ENCODE peak calls at places on chromosomes 16 and 17, in four cellular contexts. Z is RWPE2, P is GM12878, N is ovary. Y is an unnamed sample. For H3K4me1, the result is how much of the 10 kb centered on the place peaks cover.

GRCh38 chr16:69364088-69364487 is 12.5 kb upstream of the TMED6 start:
- DNase-seq in P (no peak), Z (peak), N (no peak), Y (no peak)

GRCh38 chr16:4316732-4317461 is 1.0 kb downstream of the GLIS2 start:
- DNase-seq in N (peak), P (no peak), Z (peak), Y (no peak)

GRCh38 chr16:50619702-50620491 is 61.2 kb downstream of the SNX20 start:
- DNase-seq in N (no peak), Z (no peak), P (no peak), Y (no peak)

GRCh38 chr16:14378684-14379467 is 251.2 kb downstream of the PARN start:
- DNase-seq in Z (peak), N (no peak), P (no peak), Y (no peak)

GRCh38 chr17:50181155-50181554 is 15.3 kb downstream of the SGCA start:
- DNase-seq in N (no peak), P (no peak), Z (no peak), Y (no peak)

GRCh38 chr17:59266748-59267147 is 46.4 kb downstream of the GDPD1 start:
- DNase-seq in N (no peak), Z (no peak), P (no peak), Y (no peak)

GRCh38 chr16:67278773-67279295 is 498 bp upstream of the PLEKHG4 start:
- DNase-seq in N (no peak), P (no peak), Z (no peak), Y (peak)

GRCh38 chr16:13351651-13352217 is 450.3 kb downstream of the SHISA9 start:
- DNase-seq in N (no peak), Z (no peak), P (no peak), Y (no peak)

GRCh38 chr17:7704601-7705268 is at the start of gene EFNB3:
- DNase-seq in Z (no peak), N (no peak), P (no peak), Y (no peak)

GRCh38 chr17:4407216-4407615 is 26.5 kb upstream of the SPNS3 start:
- DNase-seq in P (no peak), N (no peak), Z (no peak), Y (no peak)

GRCh38 chr16:26830716-26831115 is 236.0 kb upstream of the C16orf82 start:
- DNase-seq in P (no peak), N (no peak), Z (no peak), Y (no peak)

GRCh38 chr16:5736209-5736608 is 638.6 kb upstream of the EEF2KMT start:
- DNase-seq in N (no peak), Z (no peak), P (no peak), Y (no peak)

GRCh38 chr16:73048292-73049050 is 543 bp upstream of the ZFHX3 start:
- DNase-seq in Z (no peak), P (no peak), N (peak), Y (no peak)

GRCh38 chr17:51860934-51861561 is 297.5 kb downstream of the CA10 start:
- DNase-seq in Z (no peak), N (no peak), P (no peak), Y (no peak)

GRCh38 chr17:8041249-8041928 is 2.5 kb downstream of the ALOX15B start:
- DNase-seq in Z (no peak), P (no peak), N (no peak), Y (peak)

GRCh38 chr17:63686138-63686685 is 13.7 kb downstream of the LIMD2 start:
- DNase-seq in N (no peak), P (no peak), Z (no peak), Y (no peak)

GRCh38 chr16:75580-76501 is 2.2 kb upstream of the MPG start:
- DNase-seq in N (peak), P (no peak), Z (no peak), Y (no peak)

GRCh38 chr17:73901249-73901648 is 257.0 kb upstream of the SDK2 start:
- DNase-seq in P (no peak), N (no peak), Z (no peak), Y (no peak)

GRCh38 chr16:90031931-90032663 is 12.8 kb upstream of the DBNDD1 start:
- DNase-seq in P (no peak), Z (no peak), N (no peak), Y (no peak)

GRCh38 chr16:31201511-31202401 is 804 bp downstream of the PYCARD start:
- DNase-seq in N (no peak), P (no peak), Z (peak), Y (peak)

GRCh38 chr17:39092672-39093250 is 58.7 kb downstream of the PLXDC1 start:
- DNase-seq in N (no peak), Z (no peak), P (no peak), Y (peak)
- H3K4me3 ChIP-seq in N (no peak), Z (no peak), P (no peak), Y (peak)

GRCh38 chr16:87790278-87791023 is 24.7 kb upstream of the KLHDC4 start:
- DNase-seq in Z (peak), P (no peak), N (no peak), Y (no peak)

GRCh38 chr16:87792205-87792565 is 26.4 kb upstream of the KLHDC4 start:
- DNase-seq in P (no peak), N (no peak), Z (no peak), Y (no peak)

GRCh38 chr16:87794485-87795078 is 28.8 kb upstream of the KLHDC4 start:
- DNase-seq in N (no peak), Z (no peak), P (no peak), Y (no peak)

GRCh38 chr16:87791295-87792204 is 25.8 kb upstream of the KLHDC4 start:
- DNase-seq in N (no peak), Z (no peak), P (no peak), Y (no peak)

GRCh38 chr16:87795336-87795735 is 29.6 kb upstream of the KLHDC4 start:
- DNase-seq in N (no peak), Z (no peak), P (no peak), Y (no peak)
- H3K4me1 ChIP-seq in N (under half), Z (under half), P (under half), Y (under half)

GRCh38 chr17:77391668-77392375 is 251.1 kb downstream of the SEC14L1 start:
- DNase-seq in P (no peak), N (peak), Z (no peak), Y (peak)
- H3K27ac ChIP-seq in P (no peak), N (no peak), Z (peak), Y (peak)

GRCh38 chr17:32452281-32452680 is 8.0 kb downstream of the PSMD11 start:
- DNase-seq in P (no peak), N (no peak), Z (no peak), Y (no peak)

GRCh38 chr17:32446949-32447348 is 2.6 kb downstream of the PSMD11 start:
- DNase-seq in P (no peak), N (no peak), Z (no peak), Y (no peak)

GRCh38 chr17:32451879-32452278 is 7.6 kb downstream of the PSMD11 start:
- DNase-seq in P (no peak), N (no peak), Z (no peak), Y (no peak)

GRCh38 chr17:32445976-32446375 is 1.7 kb downstream of the PSMD11 start:
- DNase-seq in P (no peak), N (no peak), Z (no peak), Y (no peak)

DNA sequence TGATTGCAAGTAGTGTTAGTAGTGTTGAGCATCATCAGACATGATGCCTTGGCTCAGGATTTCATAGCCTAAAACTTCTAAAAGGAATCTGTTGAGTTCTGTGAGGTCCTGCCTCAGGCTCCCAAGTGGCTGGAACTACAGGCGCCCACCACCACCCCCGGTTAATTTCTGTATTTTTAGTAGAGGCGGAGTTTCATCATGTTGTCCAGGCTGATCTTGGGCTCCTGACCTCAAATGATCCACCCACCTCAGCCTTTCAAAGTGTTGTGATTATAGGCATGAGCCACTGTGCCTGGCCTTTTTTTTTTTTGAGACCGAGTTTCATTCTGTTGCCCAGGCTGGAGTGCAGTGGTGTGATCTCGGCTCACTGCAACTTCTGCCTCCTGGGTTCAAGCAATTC is 5.7 kb downstream of the PSMD11 start:
- DNase-seq in P (no peak), N (no peak), Z (no peak), Y (no peak)
- H3K4me3 ChIP-seq in P (no peak), N (no peak), Z (no peak), Y (no peak)

GRCh38 chr17:45155483-45155882 is 6.2 kb upstream of the HEXIM2 start:
- DNase-seq in Z (no peak), P (no peak), N (no peak), Y (no peak)

GRCh38 chr17:45160505-45161287 is 979 bp upstream of the HEXIM2 start:
- DNase-seq in P (no peak), N (peak), Z (no peak), Y (peak)

GRCh38 chr17:45150911-45151809 is 2.9 kb downstream of the HEXIM1 start:
- DNase-seq in Z (no peak), N (no peak), P (no peak), Y (no peak)

GRCh38 chr17:45155029-45155428 is 6.6 kb upstream of the HEXIM2 start:
- DNase-seq in P (no peak), N (no peak), Z (no peak), Y (no peak)

DNA sequence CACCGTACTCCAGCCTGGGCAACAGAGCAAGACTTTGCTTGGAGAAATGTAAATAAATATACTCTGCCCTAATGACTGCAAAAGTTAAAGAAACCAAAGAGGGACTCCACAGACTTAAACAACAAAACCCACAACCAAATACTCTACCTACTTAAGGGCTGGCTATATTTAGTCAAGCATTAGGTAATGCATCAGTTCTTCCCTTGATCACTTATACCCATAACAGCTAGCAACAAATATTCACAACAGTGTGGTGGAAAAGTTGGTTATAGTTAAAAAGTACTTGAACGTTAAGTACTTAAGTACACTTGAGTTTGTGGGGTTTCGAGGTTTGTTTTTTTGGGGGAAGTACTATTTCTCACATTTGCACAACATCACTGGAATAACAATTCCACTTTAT is 5.4 kb upstream of the HEXIM2 start:
- DNase-seq in Z (no peak), N (no peak), P (no peak), Y (no peak)
- H3K4me1 ChIP-seq in Z (under half), N (under half), P (under half), Y (under half)

DNA sequence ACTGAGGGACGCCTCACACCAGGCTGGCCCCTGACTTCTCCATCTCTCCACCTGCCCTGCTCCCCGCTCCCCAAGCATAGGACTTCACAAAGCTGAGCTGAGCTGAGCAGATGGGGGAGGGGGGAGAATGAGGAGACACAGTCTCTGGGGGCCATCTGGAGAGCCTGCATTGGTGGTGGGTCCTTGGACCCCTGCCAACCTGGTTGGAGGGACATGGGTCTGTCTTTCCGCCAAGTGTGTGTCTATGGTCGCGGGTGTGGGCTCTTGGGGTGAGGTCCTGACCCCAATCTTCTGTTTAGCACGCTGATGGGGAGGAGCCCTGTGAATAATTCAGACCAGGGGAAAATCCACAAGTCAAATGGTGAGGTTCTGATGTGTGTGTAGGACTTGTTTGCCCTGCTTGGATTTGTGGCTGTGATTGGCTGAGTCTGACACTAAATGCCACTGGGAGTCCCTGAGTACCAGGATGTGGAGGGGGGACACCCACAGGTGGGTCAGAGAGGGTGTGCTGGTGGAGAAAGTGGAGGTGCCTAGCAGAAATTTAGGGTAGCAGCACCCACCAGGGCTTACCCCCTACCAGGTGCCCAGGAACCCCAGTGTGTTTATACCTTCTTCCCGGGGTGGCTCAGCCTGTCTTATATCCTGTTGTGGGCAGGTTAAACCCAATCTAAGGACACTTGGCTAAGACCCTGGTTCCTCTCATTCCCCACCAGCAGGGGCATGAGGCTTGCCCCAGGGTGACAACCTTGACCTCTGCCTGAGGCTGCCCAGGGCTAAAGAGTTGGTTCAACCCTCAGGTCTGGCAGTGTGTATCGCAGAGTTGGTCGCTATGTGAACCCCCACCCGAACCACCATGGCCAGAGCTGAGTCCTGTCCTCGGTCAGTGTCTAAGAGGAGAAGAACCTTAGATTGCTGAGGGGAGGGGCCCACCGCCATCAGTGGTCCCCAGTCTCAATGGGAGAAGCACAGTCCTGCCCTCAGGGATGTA is 2.1 kb downstream of the FMNL1 start:
- DNase-seq in Z (no peak), N (no peak), P (no peak), Y (peak)
- H3K27ac ChIP-seq in Z (peak), N (no peak), P (peak), Y (peak)

DNA sequence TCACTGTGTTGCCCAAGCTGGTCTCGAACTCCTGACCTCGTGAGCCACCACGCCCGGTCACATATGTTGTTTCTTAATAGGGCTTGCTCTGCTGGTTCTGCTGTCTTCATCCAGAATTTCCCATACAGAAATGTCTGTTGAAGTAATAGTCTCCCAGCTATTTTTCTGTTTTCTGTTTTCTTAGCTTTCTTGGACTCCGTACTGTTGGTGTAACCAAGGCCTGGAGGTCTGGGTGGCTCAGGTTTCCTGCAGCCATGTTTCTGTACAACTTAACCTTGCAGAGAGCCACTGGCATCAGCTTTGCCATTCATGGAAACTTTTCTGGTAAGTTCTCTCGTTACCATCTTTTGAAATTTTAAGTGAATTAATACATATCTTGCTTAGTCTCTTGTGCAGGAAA is 2.8 kb downstream of the SF3B3 start:
- DNase-seq in P (no peak), Z (no peak), N (no peak), Y (no peak)
- H3K4me3 ChIP-seq in P (peak), Z (no peak), N (no peak), Y (no peak)